ENCODE peak calls at places on chromosome 21, in ten cellular contexts. O is NCI-H2081; X is central memory CD4-positive, alpha-beta T cell; L is NCI-H774; D is cardiac muscle cell; K is iPS-NIHi11; Z is aorta; Y is IMR-90; W is effector memory CD8-positive, alpha-beta T cell; A is GM12891. T is an unnamed sample.
A peak's percentile ranks its signal among the peaks of the same experiment; 100 is the strongest.

GRCh38 chr21:17440955-17441354 is 71.9 kb upstream of the CXADR start:
- DNase-seq in Z (no peak), K (no peak), D (no peak), A (no peak), O (no peak), Y (no peak), X (no peak), W (no peak), L (no peak), T (peak; percentile 66)

GRCh38 chr21:45302082-45303061 is 14.7 kb upstream of the POFUT2 start:
- DNase-seq in K (no peak), L (no peak), Y (no peak), Z (peak; percentile 55), D (no peak), A (no peak), O (no peak), X (peak; percentile 73), W (peak; percentile 37), T (no peak)

GRCh38 chr21:16589499-16589898 is 859.7 kb downstream of the USP25 start:
- DNase-seq in D (no peak), W (no peak), K (no peak), L (no peak), Y (no peak), O (no peak), X (no peak), A (no peak), Z (no peak), T (no peak)

GRCh38 chr21:43286196-43286595 is 117.4 kb downstream of the CRYAA start:
- DNase-seq in Y (no peak), Z (no peak), W (no peak), L (no peak), D (no peak), A (no peak), K (no peak), O (no peak), X (no peak), T (no peak)

GRCh38 chr21:32653326-32653901 is 41.2 kb upstream of the CFAP298 start:
- DNase-seq in W (no peak), Y (peak; percentile 10), X (peak; percentile 18), Z (no peak), D (peak; percentile 39), A (peak; percentile 25), O (no peak), L (no peak), K (peak; percentile 75), T (no peak)

GRCh38 chr21:45109831-45110492 is 35.6 kb downstream of the ADARB1 start:
- DNase-seq in W (no peak), L (no peak), O (no peak), Y (no peak), Z (no peak), D (peak; percentile 45), A (peak; percentile 57), X (peak; percentile 20), K (no peak), T (peak; percentile 81)

GRCh38 chr21:31132574-31133242 is 94.4 kb upstream of the KRTAP19-8 start:
- DNase-seq in W (peak; percentile 57), Z (no peak), K (no peak), O (no peak), Y (peak; percentile 12), D (no peak), X (peak; percentile 92), A (no peak), L (no peak), T (no peak)

GRCh38 chr21:25501996-25502665 is 105.2 kb downstream of the MRPL39 start:
- DNase-seq in X (no peak), K (no peak), O (no peak), A (no peak), Y (no peak), L (no peak), Z (no peak), W (no peak), D (no peak), T (no peak)

GRCh38 chr21:37984416-37984815 is 68.2 kb upstream of the KCNJ6 start:
- DNase-seq in A (no peak), Y (no peak), O (no peak), K (no peak), Z (no peak), L (no peak), D (no peak), X (no peak), W (no peak), T (no peak)

GRCh38 chr21:14095021-14095420 is 115.7 kb downstream of the LIPI start:
- DNase-seq in Y (no peak), W (no peak), O (no peak), K (no peak), X (no peak), A (no peak), L (no peak), D (no peak), Z (no peak), T (no peak)